ENCODE peak calls at places on chromosome 10, in five cellular contexts. One of them, this sample, is unnamed.

GRCh38 chr10:128530301-128530700 is 404.1 kb upstream of the MKI67 start:
- DNase-seq in body of pancreas: no peak
- DNase-seq in glomerular endothelial cell: no peak
- DNase-seq in NCI-H1417: no peak
- DNase-seq in EL: no peak
- DNase-seq in this sample: no peak

GRCh38 chr10:103021897-103022286 is 103.8 kb downstream of the CNNM2 start:
- DNase-seq in body of pancreas: no peak
- DNase-seq in glomerular endothelial cell: no peak
- DNase-seq in NCI-H1417: no peak
- DNase-seq in EL: no peak
- DNase-seq in this sample: no peak

GRCh38 chr10:128498378-128498730 is 372.1 kb upstream of the MKI67 start:
- DNase-seq in body of pancreas: no peak
- DNase-seq in glomerular endothelial cell: no peak
- DNase-seq in NCI-H1417: no peak
- DNase-seq in EL: no peak
- DNase-seq in this sample: no peak

GRCh38 chr10:69862882-69863530 is 61.3 kb downstream of the COL13A1 start:
- DNase-seq in body of pancreas: no peak
- DNase-seq in glomerular endothelial cell: no peak
- DNase-seq in NCI-H1417: no peak
- DNase-seq in EL: peak
- DNase-seq in this sample: no peak

GRCh38 chr10:784759-785538 is 95.5 kb upstream of the DIP2C start:
- DNase-seq in body of pancreas: peak
- DNase-seq in glomerular endothelial cell: no peak
- DNase-seq in NCI-H1417: peak
- DNase-seq in EL: peak
- DNase-seq in this sample: peak

GRCh38 chr10:7432884-7433726 is 22.3 kb upstream of the SFMBT2 start:
- DNase-seq in body of pancreas: no peak
- DNase-seq in glomerular endothelial cell: no peak
- DNase-seq in NCI-H1417: peak
- DNase-seq in EL: no peak
- DNase-seq in this sample: no peak

GRCh38 chr10:33263453-33263852 is 71.0 kb downstream of the NRP1 start:
- DNase-seq in body of pancreas: no peak
- DNase-seq in glomerular endothelial cell: peak
- DNase-seq in NCI-H1417: no peak
- DNase-seq in EL: peak
- DNase-seq in this sample: no peak

GRCh38 chr10:34195364-34196057 is 619.6 kb downstream of the PARD3 start:
- DNase-seq in body of pancreas: no peak
- DNase-seq in glomerular endothelial cell: no peak
- DNase-seq in NCI-H1417: no peak
- DNase-seq in EL: no peak
- DNase-seq in this sample: no peak

GRCh38 chr10:124611738-124612137 is 132.4 kb downstream of the FAM53B start:
- DNase-seq in body of pancreas: no peak
- DNase-seq in glomerular endothelial cell: no peak
- DNase-seq in NCI-H1417: no peak
- DNase-seq in EL: no peak
- DNase-seq in this sample: no peak

GRCh38 chr10:64071218-64071617 is 550.0 kb downstream of the REEP3 start:
- DNase-seq in body of pancreas: no peak
- DNase-seq in glomerular endothelial cell: no peak
- DNase-seq in NCI-H1417: no peak
- DNase-seq in EL: no peak
- DNase-seq in this sample: no peak

GRCh38 chr10:102616071-102616770 is 28.1 kb upstream of the TRIM8 start:
- DNase-seq in body of pancreas: no peak
- DNase-seq in glomerular endothelial cell: no peak
- DNase-seq in NCI-H1417: no peak
- DNase-seq in EL: no peak
- DNase-seq in this sample: no peak

GRCh38 chr10:29908977-29909376 is 150.4 kb downstream of the JCAD start:
- DNase-seq in body of pancreas: no peak
- DNase-seq in glomerular endothelial cell: no peak
- DNase-seq in NCI-H1417: no peak
- DNase-seq in EL: no peak
- DNase-seq in this sample: no peak

GRCh38 chr10:124067825-124068400 is 25.5 kb downstream of the CHST15 start:
- DNase-seq in body of pancreas: no peak
- DNase-seq in glomerular endothelial cell: no peak
- DNase-seq in NCI-H1417: no peak
- DNase-seq in EL: no peak
- DNase-seq in this sample: no peak

GRCh38 chr10:121772406-121772805 is 155.4 kb downstream of the ATE1 start:
- DNase-seq in body of pancreas: no peak
- DNase-seq in glomerular endothelial cell: no peak
- DNase-seq in NCI-H1417: no peak
- DNase-seq in EL: no peak
- DNase-seq in this sample: no peak

GRCh38 chr10:89478085-89478738 is 57.2 kb downstream of the SLC16A12 start:
- DNase-seq in body of pancreas: no peak
- DNase-seq in glomerular endothelial cell: no peak
- DNase-seq in NCI-H1417: no peak
- DNase-seq in EL: no peak
- DNase-seq in this sample: no peak

GRCh38 chr10:70477661-70478162 is 855 bp upstream of the PALD1 start:
- DNase-seq in body of pancreas: no peak
- DNase-seq in glomerular endothelial cell: no peak
- DNase-seq in NCI-H1417: peak
- DNase-seq in EL: no peak
- DNase-seq in this sample: no peak

GRCh38 chr10:49139000-49139865 is 5.4 kb upstream of the FAM170B start:
- DNase-seq in body of pancreas: no peak
- DNase-seq in glomerular endothelial cell: no peak
- DNase-seq in NCI-H1417: no peak
- DNase-seq in EL: peak
- DNase-seq in this sample: no peak

GRCh38 chr10:79927111-79927828 is 21.6 kb downstream of the SFTPD start:
- DNase-seq in body of pancreas: peak
- DNase-seq in glomerular endothelial cell: no peak
- DNase-seq in NCI-H1417: peak
- DNase-seq in EL: no peak
- DNase-seq in this sample: no peak

GRCh38 chr10:92011560-92012214 is 88.1 kb downstream of the BTAF1 start:
- DNase-seq in body of pancreas: no peak
- DNase-seq in glomerular endothelial cell: peak
- DNase-seq in NCI-H1417: no peak
- DNase-seq in EL: peak
- DNase-seq in this sample: no peak

GRCh38 chr10:14190702-14191101 is 140.0 kb downstream of the FRMD4A start:
- DNase-seq in body of pancreas: no peak
- DNase-seq in glomerular endothelial cell: no peak
- DNase-seq in NCI-H1417: no peak
- DNase-seq in EL: no peak
- DNase-seq in this sample: no peak